ENCODE peak calls at places on chromosomes 16 and 17, in seven cellular contexts. X, H, A, Q, K, D and W are unnamed samples.
A peak's percentile ranks its signal among the peaks of the same experiment; 100 is the strongest.

GRCh38 chr16:23539984-23540816 is 16.9 kb downstream of the EARS2 start:
- DNase-seq in X (no peak), A (no peak), D (no peak), K (no peak), Q (no peak), H (no peak), W (no peak)

GRCh38 chr17:44219636-44220210 is at the start of gene UBTF:
- DNase-seq in X (peak; percentile 77), D (peak; percentile 87), H (peak; percentile 73), K (no peak), Q (no peak), A (peak; percentile 53), W (peak; percentile 70)

GRCh38 chr17:559699-560378 is 154.8 kb downstream of the VPS53 start:
- DNase-seq in A (peak; percentile 69), X (peak; percentile 94), Q (no peak), H (no peak), D (no peak), K (peak; percentile 78), W (no peak)

GRCh38 chr17:63042443-63042842 is 76.4 kb downstream of the TANC2 start:
- DNase-seq in K (no peak), A (no peak), Q (no peak), X (no peak), D (no peak), H (no peak), W (no peak)

GRCh38 chr17:77314601-77315000 is 173.8 kb downstream of the SEC14L1 start:
- DNase-seq in A (no peak), K (no peak), H (peak; percentile 48), Q (no peak), D (no peak), X (no peak), W (peak; percentile 53)

GRCh38 chr16:50591800-50592771 is 43.9 kb downstream of the NKD1 start:
- DNase-seq in D (no peak), K (no peak), H (peak; percentile 94), A (peak; percentile 78), Q (no peak), X (no peak), W (no peak)

GRCh38 chr17:20189322-20189721 is 180.2 kb downstream of the SPECC1 start:
- DNase-seq in K (peak; percentile 20), D (no peak), A (no peak), Q (peak; percentile 6), H (no peak), X (peak; percentile 64), W (no peak)

GRCh38 chr16:11175850-11176341 is 80.1 kb downstream of the SOCS1 start:
- DNase-seq in H (no peak), X (no peak), D (no peak), A (no peak), Q (no peak), K (no peak), W (no peak)

GRCh38 chr16:84925773-84926372 is 85.5 kb downstream of the ZDHHC7 start:
- DNase-seq in Q (no peak), K (no peak), A (peak; percentile 68), X (no peak), D (no peak), H (peak; percentile 44), W (no peak)

GRCh38 chr17:12522743-12523181 is 142.9 kb upstream of the MYOCD start:
- DNase-seq in A (no peak), Q (no peak), H (no peak), D (no peak), X (peak; percentile 18), K (peak; percentile 84), W (peak; percentile 83)

DNA sequence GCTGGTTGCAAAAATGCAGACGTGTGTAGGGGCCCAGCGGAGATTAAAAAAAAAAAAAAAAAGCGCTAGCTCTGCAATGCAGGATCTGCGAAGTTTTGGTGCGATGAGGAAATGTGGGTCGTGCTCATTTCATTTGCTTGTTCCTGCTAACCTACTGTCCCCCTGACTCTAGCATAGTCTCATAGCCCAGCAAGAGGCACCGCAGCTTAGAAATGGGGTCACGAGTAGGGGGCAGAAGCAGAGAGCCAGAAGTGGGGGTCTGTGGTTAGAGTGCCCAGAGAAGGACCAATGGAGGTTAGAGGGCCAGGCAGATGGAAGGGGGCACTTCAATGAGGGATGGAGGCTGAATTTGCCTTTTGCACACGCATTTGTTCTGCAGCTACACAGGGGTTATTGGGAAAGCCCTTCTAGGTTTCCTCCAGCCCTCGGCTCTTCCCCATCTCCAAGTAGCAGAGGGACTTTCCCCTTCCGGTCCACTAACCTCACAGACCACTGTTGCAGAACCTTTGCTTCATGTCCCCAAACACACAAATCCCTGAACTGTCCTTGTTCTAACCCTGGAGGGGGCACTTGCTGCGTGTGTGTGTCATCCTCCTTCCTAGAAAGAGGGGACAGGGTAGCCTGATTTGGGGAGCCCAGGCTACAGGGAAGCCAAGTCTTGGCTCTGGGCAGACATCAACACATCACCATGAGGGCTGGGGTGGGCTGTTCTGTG is 7.0 kb upstream of the NR1D1 start:
- DNase-seq in K (no peak), D (no peak), A (peak; percentile 60), Q (no peak), X (peak; percentile 55), H (peak; percentile 30), W (no peak)
- H3K4me3 ChIP-seq in K (no peak overlapping the region), D (no peak overlapping the region), A (peak overlapping the region; percentile 17), Q (no peak overlapping the region), X (peak overlapping the region; percentile 31), H (no peak overlapping the region), W (no peak overlapping the region)

GRCh38 chr17:56587298-56587697 is 6.2 kb upstream of the NOG start:
- DNase-seq in X (no peak), Q (no peak), H (no peak), K (no peak), A (no peak), D (no peak), W (no peak)
- H3K4me3 ChIP-seq in X (no peak overlapping the region), Q (no peak overlapping the region), H (no peak overlapping the region), K (no peak overlapping the region), A (no peak overlapping the region), D (no peak overlapping the region), W (no peak overlapping the region)

GRCh38 chr17:16442141-16442540 is 26.8 kb downstream of the TRPV2 start:
- DNase-seq in D (no peak), K (no peak), A (no peak), Q (no peak), H (no peak), X (no peak), W (no peak)

GRCh38 chr17:16440814-16441629 is 25.7 kb downstream of the TRPV2 start:
- DNase-seq in A (no peak), H (no peak), X (peak; percentile 61), D (no peak), Q (no peak), K (no peak), W (no peak)

GRCh38 chr17:16444258-16444886 is 29.0 kb downstream of the TRPV2 start:
- DNase-seq in D (no peak), A (no peak), Q (no peak), K (no peak), H (no peak), X (no peak), W (no peak)

GRCh38 chr17:16442594-16443389 is 27.4 kb downstream of the TRPV2 start:
- DNase-seq in X (no peak), H (no peak), Q (no peak), D (no peak), K (no peak), A (no peak), W (no peak)

DNA sequence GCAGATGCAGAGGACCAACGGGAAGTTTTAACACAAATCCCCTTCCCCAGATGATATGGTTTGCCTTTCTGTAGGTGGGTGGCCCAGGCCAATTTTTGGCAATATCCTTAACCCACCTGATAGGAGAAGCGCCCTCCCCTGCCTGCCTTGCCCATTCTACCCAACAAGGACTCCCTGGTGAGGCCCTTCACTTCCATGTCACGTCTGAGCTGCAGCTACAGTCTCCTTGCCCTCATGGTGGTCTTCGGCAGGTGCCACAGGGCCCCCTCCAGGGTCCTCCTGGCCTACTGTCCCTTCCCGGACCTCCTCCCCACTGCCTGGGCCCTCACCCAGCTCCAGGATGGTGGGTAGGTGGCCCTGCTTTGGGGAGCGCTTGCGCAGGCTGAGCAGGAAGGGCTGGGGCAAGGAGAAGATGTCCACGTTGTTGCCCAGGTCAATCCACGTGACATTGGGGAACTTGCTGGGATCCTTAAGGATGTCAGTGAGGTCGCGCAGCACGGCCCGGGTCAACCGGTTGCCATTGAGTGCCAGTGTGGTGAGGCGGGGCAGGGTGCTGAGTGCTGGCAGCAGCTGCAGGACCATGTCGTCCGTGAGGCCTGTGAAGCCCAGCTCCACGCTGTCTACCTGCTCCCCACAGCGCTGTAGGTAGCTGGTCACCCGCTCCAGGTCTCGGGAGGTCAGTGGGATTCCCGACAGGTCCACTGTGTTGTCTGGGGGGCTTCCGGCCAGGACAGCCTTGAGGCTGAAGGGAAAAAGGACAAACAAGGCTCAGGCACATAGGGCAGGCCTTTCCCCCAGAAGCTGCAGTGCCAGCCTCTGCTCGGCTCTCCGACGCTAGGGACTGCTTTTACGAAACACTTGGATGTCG is 28.3 kb downstream of the TRPV2 start:
- DNase-seq in A (no peak), X (no peak), K (no peak), H (no peak), D (no peak), Q (no peak), W (peak; percentile 42)
- H3K4me3 ChIP-seq in A (no peak overlapping the region), X (no peak overlapping the region), K (no peak overlapping the region), H (no peak overlapping the region), D (no peak overlapping the region), Q (no peak overlapping the region), W (no peak overlapping the region)

DNA sequence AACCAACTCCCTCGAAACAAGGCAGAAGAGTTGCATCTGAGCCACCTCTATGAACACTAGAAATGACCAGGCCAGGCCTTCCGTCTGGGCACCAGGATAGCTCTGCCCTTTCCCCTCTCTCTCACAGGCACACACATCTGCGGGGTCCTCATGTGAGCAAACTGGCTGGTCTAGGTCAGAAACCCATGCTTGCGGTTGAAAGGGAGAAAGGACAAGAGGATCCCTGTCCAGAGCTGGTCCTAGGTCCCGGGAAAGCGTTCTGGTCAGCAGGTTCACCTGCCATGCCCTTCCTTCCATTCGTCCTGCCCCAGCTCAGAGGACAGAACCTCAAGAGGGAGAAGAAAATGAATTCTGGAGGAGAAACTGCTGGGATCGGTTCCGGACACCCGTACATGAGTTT is 2.7 kb downstream of the MNT start:
- DNase-seq in D (no peak), H (no peak), K (no peak), X (no peak), Q (no peak), A (no peak), W (no peak)
- H3K4me3 ChIP-seq in D (no peak overlapping the region), H (peak overlapping the region; percentile 85), K (peak overlapping the region; percentile 97), X (peak overlapping the region; percentile 96), Q (peak overlapping the region; percentile 40), A (peak overlapping the region; percentile 88), W (no peak overlapping the region)